ENCODE peak calls at places on chromosomes 13 and 19, in four cellular contexts. One of them, this sample, is unnamed.

GRCh38 chr13:60426075-60426474 is 29.1 kb downstream of the TDRD3 start:
- DNase-seq in Caki2: no peak
- DNase-seq in H1: no peak
- DNase-seq in foreskin fibroblast: no peak
- DNase-seq in this sample: no peak

GRCh38 chr19:38899447-38900219 is at the start of the genes NFKBIB and SIRT2:
- DNase-seq in foreskin fibroblast: peak
- DNase-seq in H1: peak
- DNase-seq in Caki2: peak
- DNase-seq in this sample: peak

GRCh38 chr19:41587101-41587837 is 11.3 kb downstream of the CEACAM21 start:
- DNase-seq in H1: no peak
- DNase-seq in foreskin fibroblast: no peak
- DNase-seq in Caki2: no peak
- DNase-seq in this sample: no peak

GRCh38 chr19:42422092-42422575 is 5.1 kb downstream of the LIPE start:
- DNase-seq in H1: no peak
- DNase-seq in Caki2: no peak
- DNase-seq in foreskin fibroblast: peak
- DNase-seq in this sample: no peak

GRCh38 chr13:109628251-109628699 is 158.1 kb downstream of the IRS2 start:
- DNase-seq in foreskin fibroblast: peak
- DNase-seq in H1: no peak
- DNase-seq in Caki2: no peak
- DNase-seq in this sample: peak

GRCh38 chr13:111898956-111899713 is 167.8 kb upstream of the SOX1 start:
- DNase-seq in Caki2: no peak
- DNase-seq in foreskin fibroblast: no peak
- DNase-seq in H1: peak
- DNase-seq in this sample: no peak

GRCh38 chr13:36082396-36082795 is 48.8 kb downstream of the DCLK1 start:
- DNase-seq in Caki2: no peak
- DNase-seq in H1: no peak
- DNase-seq in foreskin fibroblast: no peak
- DNase-seq in this sample: no peak

GRCh38 chr13:73497430-73497829 is 438.6 kb downstream of the KLF5 start:
- DNase-seq in Caki2: no peak
- DNase-seq in H1: no peak
- DNase-seq in foreskin fibroblast: no peak
- DNase-seq in this sample: no peak

GRCh38 chr13:105848494-105848893 is 687.0 kb downstream of the EFNB2 start:
- DNase-seq in Caki2: no peak
- DNase-seq in H1: no peak
- DNase-seq in foreskin fibroblast: no peak
- DNase-seq in this sample: no peak

GRCh38 chr13:48123827-48124226 is 28.9 kb upstream of the MED4 start:
- DNase-seq in H1: no peak
- DNase-seq in Caki2: no peak
- DNase-seq in foreskin fibroblast: no peak
- DNase-seq in this sample: no peak

GRCh38 chr13:29543230-29544215 is 52.0 kb downstream of the SLC7A1 start:
- DNase-seq in foreskin fibroblast: peak
- DNase-seq in H1: no peak
- DNase-seq in Caki2: no peak
- DNase-seq in this sample: peak

GRCh38 chr13:106958690-106959089 is 390.8 kb upstream of the ARGLU1 start:
- DNase-seq in H1: no peak
- DNase-seq in foreskin fibroblast: no peak
- DNase-seq in Caki2: no peak
- DNase-seq in this sample: no peak

GRCh38 chr19:10439588-10439987 is 19.2 kb downstream of the PDE4A start:
- DNase-seq in foreskin fibroblast: no peak
- DNase-seq in H1: no peak
- DNase-seq in Caki2: no peak
- DNase-seq in this sample: no peak

GRCh38 chr19:30558793-30559192 is 186.6 kb downstream of the ZNF536 start:
- DNase-seq in Caki2: no peak
- DNase-seq in H1: no peak
- DNase-seq in foreskin fibroblast: no peak
- DNase-seq in this sample: no peak

GRCh38 chr13:95100525-95101121 is 200.6 kb downstream of the ABCC4 start:
- DNase-seq in foreskin fibroblast: peak
- DNase-seq in Caki2: peak
- DNase-seq in H1: no peak
- DNase-seq in this sample: peak

GRCh38 chr13:33940898-33941297 is 122.9 kb downstream of the RFC3 start:
- DNase-seq in H1: no peak
- DNase-seq in Caki2: no peak
- DNase-seq in foreskin fibroblast: no peak
- DNase-seq in this sample: no peak

GRCh38 chr13:93224545-93224944 is 2.1 kb upstream of the GPC6 start:
- DNase-seq in H1: no peak
- DNase-seq in foreskin fibroblast: peak
- DNase-seq in Caki2: peak
- DNase-seq in this sample: no peak

GRCh38 chr13:49540552-49540951 is 44.8 kb downstream of the PHF11 start:
- DNase-seq in H1: no peak
- DNase-seq in Caki2: peak
- DNase-seq in foreskin fibroblast: peak
- DNase-seq in this sample: peak

GRCh38 chr13:48492123-48493075 is 40.5 kb downstream of the RCBTB2 start:
- DNase-seq in Caki2: no peak
- DNase-seq in H1: no peak
- DNase-seq in foreskin fibroblast: peak
- DNase-seq in this sample: no peak

GRCh38 chr19:12984143-12984627 is 11.1 kb upstream of the NFIX start:
- DNase-seq in H1: no peak
- DNase-seq in foreskin fibroblast: peak
- DNase-seq in Caki2: no peak
- DNase-seq in this sample: no peak

GRCh38 chr19:14419038-14419813 is at the start of gene DDX39A:
- DNase-seq in Caki2: peak
- DNase-seq in H1: peak
- DNase-seq in foreskin fibroblast: peak
- DNase-seq in this sample: peak

GRCh38 chr19:14528419-14529253 is 758 bp upstream of the TECR start:
- DNase-seq in H1: no peak
- DNase-seq in Caki2: no peak
- DNase-seq in foreskin fibroblast: no peak
- DNase-seq in this sample: no peak

GRCh38 chr13:99385161-99385560 is 78.0 kb upstream of the GPR183 start:
- DNase-seq in foreskin fibroblast: no peak
- DNase-seq in H1: peak
- DNase-seq in Caki2: no peak
- DNase-seq in this sample: no peak

GRCh38 chr13:76737526-76737925 is 148.7 kb downstream of the KCTD12 start:
- DNase-seq in H1: no peak
- DNase-seq in Caki2: no peak
- DNase-seq in foreskin fibroblast: no peak
- DNase-seq in this sample: no peak

GRCh38 chr19:21256722-21257121 is 72.5 kb downstream of the ZNF708 start:
- DNase-seq in foreskin fibroblast: no peak
- DNase-seq in Caki2: no peak
- DNase-seq in H1: no peak
- DNase-seq in this sample: no peak

GRCh38 chr19:47094557-47095517 is 18.7 kb downstream of the ZC3H4 start:
- DNase-seq in H1: no peak
- DNase-seq in Caki2: no peak
- DNase-seq in foreskin fibroblast: no peak
- DNase-seq in this sample: no peak

GRCh38 chr13:109684836-109685602 is 101.4 kb downstream of the IRS2 start:
- DNase-seq in Caki2: no peak
- DNase-seq in foreskin fibroblast: no peak
- DNase-seq in H1: no peak
- DNase-seq in this sample: peak

GRCh38 chr19:44570603-44570983 is 41.1 kb upstream of the CEACAM20 start:
- DNase-seq in foreskin fibroblast: no peak
- DNase-seq in Caki2: no peak
- DNase-seq in H1: no peak
- DNase-seq in this sample: no peak

GRCh38 chr19:57886046-57886445 is 2.8 kb downstream of the ZNF814 start:
- DNase-seq in H1: no peak
- DNase-seq in foreskin fibroblast: no peak
- DNase-seq in Caki2: no peak
- DNase-seq in this sample: no peak

GRCh38 chr19:45075215-45076028 is 856 bp downstream of the ZNF296 start:
- DNase-seq in Caki2: peak
- DNase-seq in foreskin fibroblast: peak
- DNase-seq in H1: peak
- DNase-seq in this sample: peak

GRCh38 chr13:62014299-62014698 is 598.6 kb upstream of the PCDH20 start:
- DNase-seq in Caki2: peak
- DNase-seq in H1: no peak
- DNase-seq in foreskin fibroblast: no peak
- DNase-seq in this sample: peak

GRCh38 chr13:91078093-91078679 is 269.3 kb upstream of the MIR17HG start:
- DNase-seq in Caki2: peak
- DNase-seq in foreskin fibroblast: no peak
- DNase-seq in H1: no peak
- DNase-seq in this sample: peak

GRCh38 chr13:40292108-40292507 is 374.3 kb downstream of the FOXO1 start:
- DNase-seq in H1: no peak
- DNase-seq in foreskin fibroblast: no peak
- DNase-seq in Caki2: no peak
- DNase-seq in this sample: no peak

GRCh38 chr13:62280590-62280989 is 864.9 kb upstream of the PCDH20 start:
- DNase-seq in foreskin fibroblast: no peak
- DNase-seq in H1: no peak
- DNase-seq in Caki2: no peak
- DNase-seq in this sample: no peak

GRCh38 chr19:46036745-46037126 is 4.1 kb downstream of the IGFL4 start:
- DNase-seq in H1: no peak
- DNase-seq in foreskin fibroblast: no peak
- DNase-seq in Caki2: no peak
- DNase-seq in this sample: no peak

GRCh38 chr13:98800078-98800477 is 47.6 kb upstream of the SLC15A1 start:
- DNase-seq in foreskin fibroblast: no peak
- DNase-seq in Caki2: no peak
- DNase-seq in H1: peak
- DNase-seq in this sample: no peak

GRCh38 chr13:51829236-51829899 is 15.6 kb downstream of the TMEM272 start:
- DNase-seq in Caki2: no peak
- DNase-seq in H1: no peak
- DNase-seq in foreskin fibroblast: no peak
- DNase-seq in this sample: no peak

This sample was measured in fibroblast of lung.